ENCODE peak calls at places on chromosomes 11 and 22, in five cellular contexts. One of them, this sample, is unnamed.

GRCh38 chr11:33734441-33735165 is 1.6 kb downstream of the CD59 start:
- DNase-seq in HT1080: peak; percentile 64
- DNase-seq in non-pigmented ciliary epithelial cell: no peak
- DNase-seq in vagina: no peak
- DNase-seq in WTC11: no peak
- DNase-seq in this sample: no peak

GRCh38 chr11:2142762-2143202 is 3.6 kb upstream of the IGF2 start:
- DNase-seq in non-pigmented ciliary epithelial cell: no peak
- DNase-seq in WTC11: no peak
- DNase-seq in vagina: no peak
- DNase-seq in HT1080: no peak
- DNase-seq in this sample: no peak

GRCh38 chr11:35036642-35037041 is 102.3 kb upstream of the CD44 start:
- DNase-seq in HT1080: no peak
- DNase-seq in WTC11: no peak
- DNase-seq in vagina: no peak
- DNase-seq in non-pigmented ciliary epithelial cell: no peak
- DNase-seq in this sample: no peak

GRCh38 chr11:69233761-69234136 is 60.2 kb upstream of the MYEOV start:
- DNase-seq in non-pigmented ciliary epithelial cell: no peak
- DNase-seq in HT1080: no peak
- DNase-seq in WTC11: no peak
- DNase-seq in vagina: peak; percentile 75
- DNase-seq in this sample: no peak

GRCh38 chr11:78083036-78083435 is 3.4 kb upstream of the NDUFC2 start:
- DNase-seq in HT1080: no peak
- DNase-seq in WTC11: no peak
- DNase-seq in non-pigmented ciliary epithelial cell: no peak
- DNase-seq in vagina: no peak
- DNase-seq in this sample: no peak

GRCh38 chr11:37108436-37109204 is 510.6 kb upstream of the RAG2 start:
- DNase-seq in HT1080: peak; percentile 51
- DNase-seq in non-pigmented ciliary epithelial cell: no peak
- DNase-seq in WTC11: no peak
- DNase-seq in vagina: no peak
- DNase-seq in this sample: no peak

GRCh38 chr11:130314184-130314748 is 451 bp downstream of the ZBTB44 start:
- DNase-seq in non-pigmented ciliary epithelial cell: no peak
- DNase-seq in HT1080: peak; percentile 38
- DNase-seq in WTC11: peak; percentile 57
- DNase-seq in vagina: peak; percentile 89
- DNase-seq in this sample: no peak

GRCh38 chr11:119751281-119752060 is 22.5 kb upstream of the NECTIN1 start:
- DNase-seq in WTC11: no peak
- DNase-seq in HT1080: no peak
- DNase-seq in vagina: no peak
- DNase-seq in non-pigmented ciliary epithelial cell: no peak
- DNase-seq in this sample: no peak

GRCh38 chr11:12377824-12378593 is 638 bp downstream of the PARVA start:
- DNase-seq in non-pigmented ciliary epithelial cell: no peak
- DNase-seq in WTC11: peak; percentile 82
- DNase-seq in vagina: no peak
- DNase-seq in HT1080: peak; percentile 84
- DNase-seq in this sample: no peak

GRCh38 chr11:113615098-113615497 is 91.0 kb downstream of the TMPRSS5 start:
- DNase-seq in non-pigmented ciliary epithelial cell: no peak
- DNase-seq in vagina: no peak
- DNase-seq in WTC11: peak; percentile 26
- DNase-seq in HT1080: no peak
- DNase-seq in this sample: no peak

GRCh38 chr22:31136155-31136554 is 4.2 kb downstream of the PLA2G3 start:
- DNase-seq in non-pigmented ciliary epithelial cell: no peak
- DNase-seq in HT1080: no peak
- DNase-seq in vagina: no peak
- DNase-seq in WTC11: no peak
- DNase-seq in this sample: no peak

GRCh38 chr11:110712643-110713468 is 619 bp upstream of the ARHGAP20 start:
- DNase-seq in HT1080: no peak
- DNase-seq in vagina: no peak
- DNase-seq in WTC11: peak; percentile 14
- DNase-seq in non-pigmented ciliary epithelial cell: no peak
- DNase-seq in this sample: no peak

This sample was measured in kidney epithelial cell.